ENCODE peak calls at places on chromosomes 12 and 14, in eight cellular contexts. G is activated CD4-positive, CD25-positive, alpha-beta regulatory T cell; T is psoas muscle; S is T-cell; R is choroid plexus epithelial cell; A is germinal center; O is GDM1; F is fibroblast of lung. L is an unnamed sample.

GRCh38 chr14:55123101-55123500 is 6.0 kb upstream of the LGALS3 start:
- DNase-seq in F (peak), G (no peak), O (no peak), A (no peak), T (no peak), S (no peak), R (peak), L (peak)

GRCh38 chr12:3750616-3751015 is 2.3 kb downstream of the CRACR2A start:
- DNase-seq in G (no peak), T (no peak), O (no peak), A (no peak), F (no peak), S (no peak), R (no peak), L (no peak)

GRCh38 chr14:21070083-21070609 is at the start of gene ARHGEF40:
- DNase-seq in G (no peak), F (peak), O (no peak), R (peak), A (peak), S (no peak), T (peak), L (peak)

GRCh38 chr12:2345902-2346301 is 293.1 kb downstream of the CACNA1C start:
- DNase-seq in F (no peak), T (no peak), R (no peak), A (no peak), S (no peak), O (no peak), G (no peak), L (no peak)

GRCh38 chr14:68286667-68287066 is 467.1 kb downstream of the RAD51B start:
- DNase-seq in O (no peak), T (no peak), A (no peak), R (no peak), F (peak), G (no peak), S (no peak), L (no peak)

GRCh38 chr12:64744422-64745258 is 14.6 kb downstream of the GNS start:
- DNase-seq in T (no peak), F (peak), G (no peak), A (no peak), O (no peak), R (peak), S (no peak), L (peak)

GRCh38 chr12:57236925-57237652 is 7.6 kb downstream of the SHMT2 start:
- DNase-seq in F (no peak), S (no peak), R (no peak), T (peak), A (no peak), O (no peak), G (no peak), L (peak)

GRCh38 chr12:52228366-52228765 is 4.7 kb upstream of the KRT7 start:
- DNase-seq in S (no peak), T (no peak), R (no peak), G (no peak), A (no peak), F (no peak), O (no peak), L (no peak)

GRCh38 chr12:44873898-44874297 is 2.2 kb downstream of the NELL2 start:
- DNase-seq in S (no peak), O (no peak), A (no peak), R (peak), F (peak), T (no peak), G (no peak), L (peak)

GRCh38 chr12:131539381-131539780 is 171.5 kb upstream of the SFSWAP start:
- DNase-seq in T (no peak), A (no peak), G (no peak), S (no peak), O (no peak), F (no peak), R (no peak), L (no peak)

GRCh38 chr14:91061309-91061887 is 957 bp upstream of the RPS6KA5 start:
- DNase-seq in O (no peak), S (no peak), G (no peak), A (no peak), F (no peak), T (no peak), R (no peak), L (no peak)

GRCh38 chr14:77882098-77882497 is 82.2 kb downstream of the ADCK1 start:
- DNase-seq in R (no peak), A (no peak), S (no peak), G (no peak), O (no peak), T (peak), F (no peak), L (peak)

GRCh38 chr14:38199768-38200167 is 7.9 kb upstream of the SSTR1 start:
- DNase-seq in F (peak), T (no peak), A (no peak), G (no peak), R (no peak), S (no peak), O (no peak), L (peak)

GRCh38 chr12:105921872-105922669 is 216.7 kb downstream of the NUAK1 start:
- DNase-seq in A (no peak), G (no peak), R (peak), S (no peak), T (no peak), O (no peak), F (no peak), L (no peak)

GRCh38 chr12:1915082-1915968 is 3.1 kb downstream of the CACNA2D4 start:
- DNase-seq in F (no peak), A (peak), R (no peak), O (peak), S (peak), T (no peak), G (no peak), L (no peak)

GRCh38 chr14:98189521-98189920 is 1082.5 kb downstream of the BCL11B start:
- DNase-seq in A (no peak), T (no peak), S (peak), R (no peak), O (no peak), F (no peak), G (no peak), L (no peak)

GRCh38 chr14:93430319-93430801 is 379 bp upstream of the UNC79 start:
- DNase-seq in R (peak), O (no peak), A (no peak), T (no peak), F (peak), G (no peak), S (no peak), L (peak)

GRCh38 chr14:60878536-60878935 is 102.3 kb downstream of the TRMT5 start:
- DNase-seq in G (no peak), A (no peak), O (no peak), S (no peak), F (peak), T (no peak), R (peak), L (peak)

GRCh38 chr14:91302391-91302790 is 57.9 kb upstream of the GPR68 start:
- DNase-seq in G (no peak), O (no peak), R (no peak), S (no peak), T (no peak), F (no peak), A (no peak), L (no peak)

GRCh38 chr12:57983150-57983857 is 41.9 kb downstream of the ATP23 start:
- DNase-seq in F (peak), T (no peak), S (peak), O (no peak), A (no peak), G (no peak), R (peak), L (peak)

L was measured in cardiac fibroblast.